ENCODE peak calls at places on chromosomes 1 and 21, in four cellular contexts. G, O, S and N are unnamed samples.
A peak's percentile ranks its signal among the peaks of the same experiment; 100 is the strongest.

GRCh38 chr1:59879556-59879955 is 47.0 kb downstream of the CYP2J2 start:
- DNase-seq in G (peak; percentile 63), O (peak; percentile 68), S (peak; percentile 50), N (peak; percentile 32)

GRCh38 chr1:203644661-203645510 is 18.3 kb downstream of the ATP2B4 start:
- DNase-seq in G (no peak), O (no peak), S (peak; percentile 58), N (no peak)

GRCh38 chr1:27436204-27437159 is 44.1 kb downstream of the GPR3 start:
- DNase-seq in G (no peak), O (peak; percentile 35), S (peak; percentile 70), N (no peak)

GRCh38 chr1:201181323-201181722 is 9.3 kb upstream of the IGFN1 start:
- DNase-seq in G (no peak), O (no peak), S (no peak), N (no peak)

GRCh38 chr1:204206121-204206520 is 7.7 kb downstream of the GOLT1A start:
- DNase-seq in G (no peak), O (no peak), S (no peak), N (no peak)

GRCh38 chr1:75475709-75476108 is 135.2 kb downstream of the SLC44A5 start:
- DNase-seq in G (no peak), O (no peak), S (no peak), N (no peak)

GRCh38 chr1:10856253-10856683 is 59.8 kb upstream of the CASZ1 start:
- DNase-seq in G (no peak), O (no peak), S (no peak), N (no peak)

GRCh38 chr1:55284856-55285255 is 69.7 kb upstream of the USP24 start:
- DNase-seq in G (peak; percentile 32), O (peak; percentile 36), S (no peak), N (no peak)

GRCh38 chr1:64172458-64172983 is 30.9 kb upstream of the UBE2U start:
- DNase-seq in G (no peak), O (peak; percentile 40), S (peak; percentile 71), N (no peak)

GRCh38 chr21:37712204-37712934 is 203.9 kb downstream of the KCNJ6 start:
- DNase-seq in G (peak; percentile 78), O (peak; percentile 85), S (no peak), N (peak; percentile 65)

GRCh38 chr1:171610385-171610784 is 11.7 kb upstream of the MYOCOS start:
- DNase-seq in G (no peak), O (no peak), S (no peak), N (no peak)

GRCh38 chr1:25867210-25867991 is 8.1 kb downstream of the PAQR7 start:
- DNase-seq in G (no peak), O (no peak), S (no peak), N (no peak)

GRCh38 chr1:109634771-109635750 is 15.4 kb downstream of the AMPD2 start:
- DNase-seq in G (no peak), O (peak; percentile 25), S (peak; percentile 30), N (no peak)

GRCh38 chr1:6628971-6629479 is 4.4 kb downstream of the THAP3 start:
- DNase-seq in G (no peak), O (no peak), S (no peak), N (no peak)

DNA sequence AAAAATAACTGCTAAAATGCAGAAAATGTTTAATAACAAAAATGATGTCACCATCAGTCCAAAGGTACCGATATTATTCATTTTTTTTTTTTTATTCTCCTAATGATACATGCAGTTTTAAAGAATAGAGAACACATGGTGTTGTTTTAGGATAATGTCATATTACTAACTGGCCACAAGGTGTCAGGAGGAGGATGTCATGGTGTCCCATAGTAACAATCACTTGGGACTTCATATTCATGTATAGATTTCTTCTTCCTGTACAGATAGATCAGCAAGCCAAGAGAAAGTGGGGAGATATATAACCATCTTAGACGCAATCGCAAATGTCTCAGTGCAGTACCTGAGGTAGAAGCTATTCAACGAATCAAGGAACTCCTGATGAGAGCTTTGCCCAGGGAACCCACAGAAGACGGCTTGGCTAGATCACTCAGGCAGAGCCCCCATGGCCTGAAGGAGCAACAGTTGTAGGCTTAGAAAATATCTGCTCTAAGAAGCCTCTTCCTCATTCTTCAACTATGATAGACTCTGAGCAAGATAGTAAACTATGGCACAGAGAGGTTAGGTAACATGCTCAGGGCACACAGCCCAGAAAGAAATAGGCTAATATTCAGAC is 12.3 kb downstream of the OR2T11 start:
- DNase-seq in G (no peak), O (peak; percentile 30), S (no peak), N (peak; percentile 60)
- TF ChIP-seq CTCF in G (peak; percentile 15), O (peak; percentile 49), S (peak; percentile 70), N (peak; percentile 60)

GRCh38 chr1:110682898-110683297 is 8.2 kb upstream of the KCNA3 start:
- DNase-seq in G (no peak), O (no peak), S (no peak), N (no peak)
- TF ChIP-seq CTCF in G (no peak), O (no peak), S (no peak), N (no peak)

DNA sequence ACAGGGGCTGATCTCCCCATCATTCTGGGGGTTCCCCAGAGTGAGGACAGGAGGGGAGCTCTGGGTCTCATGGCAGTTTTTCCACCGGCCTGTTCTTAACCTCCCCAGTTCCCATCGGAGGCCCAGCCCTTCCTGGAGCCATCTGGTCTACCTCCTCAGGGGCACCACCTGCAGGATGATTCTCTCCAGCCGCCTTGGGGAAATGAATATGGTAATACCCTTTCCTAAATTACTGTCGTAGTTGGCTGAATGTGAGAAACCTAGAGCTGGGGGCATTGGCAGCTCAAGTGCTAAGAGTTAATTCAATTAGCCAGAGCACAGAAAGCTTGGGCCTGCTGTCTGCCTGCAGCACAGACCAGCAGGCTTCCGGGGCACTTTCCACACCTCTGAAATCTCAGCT is 64.9 kb downstream of the TAS1R2 start:
- DNase-seq in G (no peak), O (peak; percentile 12), S (no peak), N (no peak)
- TF ChIP-seq CTCF in G (peak; percentile 14), O (peak; percentile 27), S (no peak), N (no peak)

GRCh38 chr21:39086547-39086946 is 96.7 kb downstream of the PSMG1 start:
- DNase-seq in G (no peak), O (no peak), S (no peak), N (no peak)

GRCh38 chr21:39087238-39087975 is 95.8 kb downstream of the PSMG1 start:
- DNase-seq in G (no peak), O (no peak), S (no peak), N (no peak)

GRCh38 chr21:39087976-39088370 is 95.3 kb downstream of the PSMG1 start:
- DNase-seq in G (no peak), O (no peak), S (no peak), N (no peak)

GRCh38 chr21:39085843-39086415 is 97.3 kb downstream of the PSMG1 start:
- DNase-seq in G (no peak), O (no peak), S (no peak), N (no peak)

DNA sequence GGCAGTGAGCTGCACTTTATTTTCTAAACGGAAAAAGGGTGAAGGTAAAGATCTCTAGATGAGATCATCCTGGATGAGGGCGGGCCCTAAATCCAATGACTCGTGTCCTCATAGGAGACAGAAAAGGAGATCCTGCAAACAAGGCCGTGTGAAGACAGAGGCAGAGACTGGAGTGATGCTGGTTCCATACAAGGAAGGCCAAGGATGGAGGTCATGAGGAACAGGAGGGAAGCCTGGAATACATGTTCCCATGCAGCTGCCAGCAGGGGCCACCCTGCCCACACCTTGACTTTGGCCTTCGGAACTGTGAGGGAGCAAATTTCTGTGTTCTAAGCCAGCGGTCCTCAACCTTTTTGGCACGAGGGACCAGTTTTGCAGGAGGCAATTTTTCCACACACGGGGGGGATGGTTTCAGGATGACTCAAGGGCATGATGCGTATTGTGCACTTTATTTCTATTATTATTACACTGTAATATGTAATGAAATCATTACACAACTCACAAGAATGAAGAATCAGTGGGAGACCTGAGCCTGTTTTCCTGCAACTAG is 94.3 kb downstream of the PSMG1 start:
- DNase-seq in G (no peak), O (no peak), S (no peak), N (no peak)
- TF ChIP-seq CTCF in G (no peak), O (no peak), S (no peak), N (no peak)

GRCh38 chr1:110690966-110691365 is 16.2 kb upstream of the KCNA3 start:
- DNase-seq in G (no peak), O (no peak), S (no peak), N (no peak)

GRCh38 chr1:110689868-110690267 is 15.1 kb upstream of the KCNA3 start:
- DNase-seq in G (no peak), O (no peak), S (no peak), N (no peak)

GRCh38 chr1:110684476-110684875 is 9.7 kb upstream of the KCNA3 start:
- DNase-seq in G (no peak), O (no peak), S (no peak), N (no peak)

GRCh38 chr1:110687244-110687643 is 12.5 kb upstream of the KCNA3 start:
- DNase-seq in G (no peak), O (no peak), S (no peak), N (no peak)

GRCh38 chr1:110686188-110686587 is 11.4 kb upstream of the KCNA3 start:
- DNase-seq in G (no peak), O (no peak), S (no peak), N (no peak)
- TF ChIP-seq CTCF in G (no peak), O (peak; percentile 21), S (no peak), N (peak; percentile 28)

GRCh38 chr1:19395678-19396192 is 83.6 kb downstream of the SLC66A1 start:
- DNase-seq in G (no peak), O (no peak), S (no peak), N (no peak)
- TF ChIP-seq CTCF in G (no peak), O (no peak), S (no peak), N (no peak)

GRCh38 chr1:151501474-151501873 is 9.7 kb upstream of the CGN start:
- DNase-seq in G (no peak), O (no peak), S (no peak), N (no peak)
- TF ChIP-seq CTCF in G (no peak), O (no peak), S (peak; percentile 26), N (no peak)

GRCh38 chr1:213051127-213051880 is at the start of gene RPS6KC1:
- DNase-seq in G (peak; percentile 82), O (peak; percentile 88), S (peak; percentile 69), N (peak; percentile 90)
- TF ChIP-seq CTCF in G (no peak), O (no peak), S (peak; percentile 34), N (no peak)

GRCh38 chr1:217889401-217889800 is 258.3 kb downstream of the SPATA17 start:
- DNase-seq in G (peak; percentile 68), O (no peak), S (no peak), N (no peak)
- TF ChIP-seq CTCF in G (peak; percentile 59), O (peak; percentile 51), S (no peak), N (peak; percentile 31)